ENCODE peak calls at places on chromosomes 11 and 22, in six cellular contexts. U is body of pancreas, D is K562, P is breast epithelium, R is esophagus squamous epithelium, E is tibial nerve. S is an unnamed sample.
A peak's percentile ranks its signal among the peaks of the same experiment; 100 is the strongest.

GRCh38 chr11:104565581-104565956 is 332.7 kb downstream of the CASP12 start:
- DNase-seq in U (no peak), D (no peak), P (no peak), R (no peak), E (no peak), S (no peak)

GRCh38 chr11:8301622-8302021 is 37.9 kb upstream of the LMO1 start:
- DNase-seq in U (no peak), D (no peak), P (no peak), R (no peak), E (no peak), S (no peak)

GRCh38 chr11:83002047-83002446 is 69.7 kb downstream of the RAB30 start:
- DNase-seq in U (no peak), D (no peak), P (no peak), R (no peak), E (no peak), S (no peak)

GRCh38 chr11:69053546-69054396 is 5.0 kb downstream of the TPCN2 start:
- DNase-seq in U (no peak), D (no peak), P (no peak), R (no peak), E (no peak), S (no peak)

GRCh38 chr11:117300773-117301172 is 9.6 kb downstream of the BACE1-AS start:
- DNase-seq in U (no peak), D (no peak), P (no peak), R (no peak), E (no peak), S (no peak)

GRCh38 chr11:46102843-46103242 is 18.4 kb downstream of the PHF21A start:
- DNase-seq in U (no peak), D (peak; percentile 21), P (no peak), R (no peak), E (no peak), S (no peak)

GRCh38 chr22:22034469-22035132 is 52.0 kb upstream of the TOP3B start:
- DNase-seq in U (no peak), D (no peak), P (no peak), R (no peak), E (no peak), S (no peak)

GRCh38 chr22:42811510-42811909 is 45.6 kb downstream of the ARFGAP3 start:
- DNase-seq in U (no peak), D (no peak), P (no peak), R (no peak), E (no peak), S (no peak)

GRCh38 chr11:37006563-37006962 is 408.5 kb upstream of the RAG2 start:
- DNase-seq in U (no peak), D (no peak), P (no peak), R (no peak), E (no peak), S (no peak)

GRCh38 chr11:95520361-95520760 is 269.2 kb downstream of the FAM76B start:
- DNase-seq in U (no peak), D (no peak), P (no peak), R (no peak), E (no peak), S (no peak)

GRCh38 chr11:118998388-118998717 is 415 bp downstream of the CENATAC start:
- DNase-seq in U (no peak), D (no peak), P (no peak), R (no peak), E (no peak), S (no peak)

GRCh38 chr11:106162190-106162589 is 84.7 kb downstream of the AASDHPPT start:
- DNase-seq in U (no peak), D (no peak), P (no peak), R (no peak), E (no peak), S (no peak)

GRCh38 chr11:61854206-61854875 is 26.2 kb downstream of the FADS2 start:
- DNase-seq in U (no peak), D (no peak), P (no peak), R (no peak), E (no peak), S (no peak)
- TF ChIP-seq POLR2A in U (no peak), D (no peak), P (no peak), R (no peak), E (no peak), S (no peak)

DNA sequence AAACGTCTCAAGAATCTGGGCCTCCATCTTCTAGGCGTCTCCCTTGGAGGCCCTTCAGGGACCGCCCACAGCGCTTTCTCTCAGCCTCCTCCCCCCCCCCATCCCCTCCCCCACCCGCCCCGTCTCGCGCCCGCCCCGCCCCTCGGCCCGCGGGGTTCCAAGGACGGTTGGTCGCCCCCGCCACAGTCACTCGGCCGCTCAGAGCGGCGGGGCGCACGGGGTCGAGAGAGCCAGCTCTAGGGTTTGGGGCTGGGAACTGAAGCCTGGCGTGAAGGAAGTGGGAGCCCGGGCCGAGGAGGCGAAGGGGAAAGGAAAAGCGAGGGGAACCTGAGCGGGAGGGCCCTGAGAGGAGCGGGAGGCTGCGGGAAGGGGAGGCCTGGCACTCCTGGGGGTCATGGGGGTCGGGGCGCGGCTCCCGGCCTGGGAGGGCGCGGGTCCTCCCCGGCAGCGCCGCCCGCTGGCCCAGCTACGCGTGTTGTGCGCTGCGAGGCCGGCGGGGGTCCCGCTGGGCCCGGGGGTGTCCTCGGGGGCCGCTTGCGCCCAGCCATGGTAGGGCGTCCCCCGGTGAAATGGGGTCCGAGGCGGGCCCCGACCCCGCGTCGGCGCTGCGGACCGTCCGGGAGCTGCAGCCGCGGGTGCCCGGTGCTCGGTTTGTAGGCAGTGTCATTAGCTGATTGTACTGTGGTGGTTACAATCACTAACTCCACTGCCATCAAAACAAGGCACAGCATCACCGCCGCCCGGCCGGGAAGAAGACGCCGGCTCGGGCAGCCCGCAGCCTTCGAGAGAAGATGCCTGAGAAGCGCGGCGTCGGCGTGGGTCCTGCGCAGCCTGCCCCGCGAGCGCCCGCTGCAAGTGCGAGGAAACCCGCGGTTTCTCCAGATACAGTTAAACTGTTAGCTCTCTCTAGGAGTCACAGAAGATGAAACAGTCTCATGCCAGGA is at the start of gene BTG4:
- DNase-seq in U (peak; percentile 11), D (peak; percentile 60), P (no peak), R (no peak), E (no peak), S (no peak)
- TF ChIP-seq POLR2A in U (no peak), D (no peak), P (no peak), R (no peak), E (no peak), S (no peak)

DNA sequence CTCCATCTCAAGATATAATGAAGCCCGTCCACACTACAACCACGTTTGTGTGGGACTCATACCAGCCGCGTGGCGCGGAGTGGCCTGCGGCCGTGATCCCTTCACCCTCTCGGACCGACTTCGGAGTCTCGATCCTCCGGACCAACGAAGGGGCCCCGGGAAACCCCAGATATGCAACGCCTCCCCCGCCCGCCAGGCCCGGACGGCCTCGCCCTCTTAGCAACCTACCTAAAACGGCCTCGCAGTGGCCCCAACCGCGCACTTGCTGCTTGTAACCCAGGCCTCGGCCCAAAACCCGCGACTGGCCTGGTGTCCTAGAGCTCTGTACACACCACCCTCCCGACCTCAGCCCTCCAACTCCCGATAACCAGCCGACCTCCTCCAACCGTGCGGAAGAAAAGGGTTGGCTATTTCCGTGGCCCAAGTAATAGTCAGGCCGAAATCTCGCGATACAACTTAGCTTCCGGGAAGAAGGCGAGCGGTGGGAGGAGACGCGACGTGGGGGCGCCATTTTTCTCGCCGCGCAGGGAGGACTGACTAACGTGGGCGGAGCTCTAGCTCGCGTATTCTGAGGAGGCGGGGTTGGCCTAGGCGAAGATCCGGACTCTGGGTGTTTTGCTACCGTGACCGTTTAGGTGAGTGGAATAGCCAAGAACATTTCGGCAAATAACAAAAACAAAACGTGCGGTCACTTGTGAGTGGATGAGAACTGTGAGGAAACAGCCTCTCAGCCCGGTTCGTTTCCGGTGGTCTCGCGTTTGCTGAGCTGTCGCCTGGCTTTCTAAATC is at the start of the genes C11orf54 and TAF1D:
- DNase-seq in U (peak; percentile 99), D (peak; percentile 92), P (peak; percentile 96), R (peak; percentile 93), E (peak; percentile 98), S (peak; percentile 99)
- TF ChIP-seq POLR2A in U (peak; percentile 98), D (peak; percentile 99), P (peak; percentile 80), R (peak; percentile 94), E (peak; percentile 74), S (no peak)

GRCh38 chr22:38982008-38982927 is at the start of gene APOBEC3B:
- DNase-seq in U (no peak), D (peak; percentile 76), P (no peak), R (peak; percentile 54), E (peak; percentile 88), S (peak; percentile 86)
- TF ChIP-seq POLR2A in U (peak; percentile 71), D (peak; percentile 68), P (no peak), R (no peak), E (no peak), S (no peak)

GRCh38 chr11:65261591-65262380 is at the start of gene POLA2:
- DNase-seq in U (peak; percentile 95), D (peak; percentile 100), P (peak; percentile 91), R (peak; percentile 62), E (peak; percentile 89), S (peak; percentile 95)
- TF ChIP-seq POLR2A in U (peak; percentile 82), D (peak; percentile 96), P (peak; percentile 84), R (peak; percentile 52), E (peak; percentile 73), S (peak; percentile 80)

GRCh38 chr22:27197071-27197470 is 539.7 kb downstream of the MIAT start:
- DNase-seq in U (no peak), D (no peak), P (no peak), R (no peak), E (no peak), S (peak; percentile 55)
- TF ChIP-seq POLR2A in U (no peak), D (no peak), P (no peak), R (no peak), E (no peak), S (no peak)

GRCh38 chr11:67586568-67587250 is 3.1 kb downstream of the GSTP1 start:
- DNase-seq in U (no peak), D (no peak), P (no peak), R (no peak), E (no peak), S (no peak)
- TF ChIP-seq POLR2A in U (no peak), D (no peak), P (no peak), R (no peak), E (no peak), S (no peak)

DNA sequence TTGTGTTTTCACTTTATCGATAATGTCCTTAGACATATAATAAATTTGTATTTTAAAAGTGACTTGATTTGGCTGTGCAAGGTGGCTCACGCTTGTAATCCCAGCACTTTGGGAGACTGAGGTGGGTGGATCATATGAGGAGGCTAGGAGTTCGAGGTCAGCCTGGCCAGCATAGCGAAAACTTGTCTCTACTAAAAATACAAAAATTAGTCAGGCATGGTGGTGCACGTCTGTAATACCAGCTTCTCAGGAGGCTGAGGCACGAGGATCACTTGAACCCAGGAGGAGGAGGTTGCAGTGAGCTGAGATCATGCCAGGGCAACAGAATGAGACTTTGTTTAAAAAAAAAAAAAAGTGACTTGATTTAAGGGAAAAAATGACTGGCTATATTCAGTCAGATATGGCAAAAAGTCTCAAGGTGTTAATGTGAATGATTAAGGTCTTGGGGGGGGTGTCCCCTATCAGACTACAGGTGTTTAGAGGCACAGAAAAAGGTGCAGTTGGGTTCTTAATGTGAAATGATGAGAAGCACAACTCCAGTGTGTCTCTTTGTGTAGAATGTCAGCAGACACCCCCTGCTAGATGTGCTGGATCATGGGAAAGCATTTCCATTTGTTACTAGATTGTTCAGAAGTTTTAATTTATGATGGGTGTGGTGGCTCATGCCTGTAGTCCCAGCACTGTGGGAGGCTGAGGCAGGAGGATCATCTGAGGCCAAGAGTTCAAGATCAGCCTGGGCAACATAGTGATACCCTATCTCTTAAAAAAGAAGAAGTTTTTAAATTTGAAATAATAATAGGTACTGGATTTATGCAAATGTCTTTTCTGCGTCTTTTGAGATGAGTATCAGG is 17.0 kb downstream of the NEAT1 start:
- DNase-seq in U (no peak), D (peak; percentile 19), P (peak; percentile 19), R (no peak), E (no peak), S (peak; percentile 51)
- TF ChIP-seq POLR2A in U (no peak), D (peak; percentile 16), P (no peak), R (no peak), E (no peak), S (no peak)

GRCh38 chr11:926341-926916 is 759 bp downstream of the AP2A2 start:
- DNase-seq in U (peak; percentile 51), D (peak; percentile 74), P (no peak), R (no peak), E (peak; percentile 45), S (no peak)
- TF ChIP-seq POLR2A in U (no peak), D (no peak), P (no peak), R (no peak), E (no peak), S (no peak)